ENCODE peak calls at places on chromosomes 4 and X, in five cellular contexts. Q is tibial nerve, O is A549, S is stomach, Y is K562. L is an unnamed sample.

GRCh38 chrX:123219916-123220315 is 35.8 kb downstream of the GRIA3 start:
- DNase-seq in Y (no peak), Q (no peak), O (no peak), S (no peak), L (no peak)

GRCh38 chr4:74109116-74109791 is 10.3 kb upstream of the CXCL2 start:
- DNase-seq in Q (peak; percentile 50), S (no peak), O (peak; percentile 64), Y (no peak), L (no peak)

GRCh38 chr4:174714393-174715211 is 114.4 kb downstream of the GLRA3 start:
- DNase-seq in S (peak; percentile 36), Q (peak; percentile 17), O (peak; percentile 36), Y (peak; percentile 70), L (no peak)

GRCh38 chr4:155629183-155629825 is 37.3 kb upstream of the GUCY1A1 start:
- DNase-seq in Q (no peak), S (no peak), O (no peak), Y (no peak), L (no peak)

GRCh38 chrX:72128881-72129280 is 2.8 kb downstream of the RTL5 start:
- DNase-seq in Y (no peak), S (no peak), Q (no peak), O (peak; percentile 23), L (no peak)

GRCh38 chr4:76989391-76990061 is 40.0 kb downstream of the SEPTIN11 start:
- DNase-seq in S (no peak), Y (no peak), O (no peak), Q (no peak), L (no peak)

GRCh38 chr4:165398570-165398969 is 19.8 kb downstream of the CPE start:
- DNase-seq in Q (no peak), S (no peak), O (peak; percentile 9), Y (peak; percentile 20), L (no peak)

GRCh38 chrX:110178179-110178865 is 139.6 kb downstream of the AMMECR1 start:
- DNase-seq in Q (no peak), O (no peak), Y (peak; percentile 39), S (peak; percentile 63), L (no peak)

DNA sequence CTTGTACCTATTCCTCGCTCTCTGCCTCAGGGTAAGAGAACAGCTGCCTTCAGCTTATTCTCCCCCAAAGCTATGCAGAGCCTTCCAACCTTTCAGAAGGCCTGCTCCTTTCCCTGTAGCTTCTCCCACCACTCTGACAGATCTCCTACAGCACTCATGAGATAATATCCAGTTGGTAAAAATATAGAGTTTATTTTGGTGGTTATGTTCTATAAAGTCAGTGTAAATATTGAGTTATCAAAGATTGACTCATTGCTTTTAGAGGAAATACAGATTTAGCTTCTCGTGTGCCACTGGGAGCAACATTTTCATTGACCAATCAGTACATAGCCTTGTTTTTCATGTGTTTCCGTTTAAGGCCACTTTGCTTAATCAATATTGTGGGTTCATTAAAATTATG is 216.2 kb upstream of the TECRL start:
- DNase-seq in S (no peak), O (no peak), Q (no peak), Y (no peak), L (no peak)
- TF ChIP-seq POLR2A in S (no peak), O (no peak), Q (no peak), Y (no peak), L (no peak)

GRCh38 chrX:49043220-49043986 is at the start of gene TFE3:
- DNase-seq in S (peak; percentile 98), Q (peak; percentile 97), Y (peak; percentile 89), O (peak; percentile 91), L (peak; percentile 99)
- TF ChIP-seq POLR2A in S (no peak), Q (peak; percentile 44), Y (no peak), O (peak; percentile 31), L (no peak)

GRCh38 chrX:102155806-102156179 is at the start of gene BEX5:
- DNase-seq in S (peak; percentile 72), Q (no peak), Y (peak; percentile 18), O (no peak), L (peak; percentile 87)
- TF ChIP-seq POLR2A in S (no peak), Q (no peak), Y (no peak), O (no peak), L (no peak)

GRCh38 chr4:122875949-122876348 is 46.4 kb downstream of the NUDT6 start:
- DNase-seq in Q (no peak), Y (no peak), S (no peak), O (no peak), L (no peak)

GRCh38 chr4:122873146-122873545 is 46.5 kb downstream of the FGF2 start:
- DNase-seq in Q (no peak), S (no peak), Y (no peak), O (no peak), L (no peak)

GRCh38 chr4:122876456-122876855 is 45.9 kb downstream of the NUDT6 start:
- DNase-seq in Q (no peak), Y (no peak), S (no peak), O (no peak), L (no peak)

GRCh38 chr4:122874194-122874593 is 47.6 kb downstream of the FGF2 start:
- DNase-seq in O (no peak), S (no peak), Y (no peak), Q (no peak), L (no peak)

DNA sequence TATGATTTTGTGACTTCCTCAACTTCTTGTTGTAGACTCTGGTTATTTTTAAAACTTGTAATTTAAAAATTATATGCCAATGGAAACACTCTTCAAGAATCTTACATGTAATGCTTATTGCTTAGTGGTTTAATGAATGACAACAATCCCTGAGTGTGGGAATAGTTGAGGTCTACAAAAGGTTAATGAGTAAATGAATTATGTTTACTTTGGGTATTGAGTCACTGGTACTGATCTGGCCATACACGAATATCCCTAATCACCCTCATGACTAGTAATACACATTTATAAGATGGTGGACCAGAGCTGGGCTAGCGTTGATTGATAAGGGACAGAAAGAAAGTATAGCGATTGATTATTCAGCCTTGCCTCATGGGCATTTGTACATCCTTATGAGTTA is 47.1 kb downstream of the FGF2 start:
- DNase-seq in Y (no peak), S (no peak), O (peak; percentile 51), Q (no peak), L (no peak)
- TF ChIP-seq POLR2A in Y (no peak), S (no peak), O (no peak), Q (no peak), L (no peak)

GRCh38 chr4:98905834-98906233 is 23.1 kb downstream of the EIF4E start:
- DNase-seq in Y (no peak), Q (no peak), O (no peak), S (no peak), L (no peak)

GRCh38 chr4:98905297-98905696 is 23.6 kb downstream of the EIF4E start:
- DNase-seq in Q (no peak), Y (no peak), S (no peak), O (no peak), L (no peak)

GRCh38 chr4:98899277-98899676 is 29.7 kb downstream of the EIF4E start:
- DNase-seq in Q (no peak), O (no peak), S (no peak), Y (no peak), L (no peak)

GRCh38 chr4:98903963-98904362 is 25.0 kb downstream of the EIF4E start:
- DNase-seq in Q (no peak), Y (no peak), O (no peak), S (no peak), L (no peak)

DNA sequence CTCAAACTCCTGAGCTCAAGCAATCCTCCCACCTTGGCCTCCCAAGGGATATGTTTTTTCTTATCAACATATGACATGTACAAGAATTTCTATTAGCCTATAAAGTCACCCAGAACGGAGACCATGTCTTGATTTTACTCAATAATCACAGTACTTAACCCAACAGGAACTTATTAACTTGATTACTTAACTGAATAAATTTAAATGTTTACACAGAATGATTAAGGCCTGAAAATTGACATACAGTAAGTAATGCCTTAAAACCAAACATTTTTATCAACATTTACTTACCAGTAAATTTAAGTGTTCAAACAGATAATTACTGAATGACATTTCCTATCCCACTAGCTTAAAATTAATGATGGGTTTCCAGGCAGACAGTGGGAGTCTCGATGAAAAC is 25.4 kb downstream of the EIF4E start:
- DNase-seq in S (no peak), O (no peak), Y (no peak), Q (no peak), L (no peak)
- TF ChIP-seq POLR2A in S (no peak), O (no peak), Y (no peak), Q (no peak), L (no peak)

GRCh38 chr4:112315446-112315845 is 18.3 kb downstream of the ALPK1 start:
- DNase-seq in Y (no peak), Q (no peak), S (no peak), O (no peak), L (no peak)

GRCh38 chr4:112321768-112322684 is 24.9 kb downstream of the ALPK1 start:
- DNase-seq in S (peak; percentile 73), Q (peak; percentile 86), O (peak; percentile 5), Y (peak; percentile 59), L (peak; percentile 87)

GRCh38 chr4:112316333-112316732 is 19.2 kb downstream of the ALPK1 start:
- DNase-seq in O (no peak), Y (no peak), S (no peak), Q (no peak), L (no peak)

GRCh38 chr4:112322866-112323265 is 25.7 kb downstream of the ALPK1 start:
- DNase-seq in Y (no peak), Q (no peak), S (no peak), O (no peak), L (no peak)

GRCh38 chr4:112318239-112319142 is 21.3 kb downstream of the ALPK1 start:
- DNase-seq in S (no peak), Y (no peak), Q (no peak), O (no peak), L (no peak)
- TF ChIP-seq POLR2A in S (no peak), Y (no peak), Q (no peak), O (no peak), L (no peak)

DNA sequence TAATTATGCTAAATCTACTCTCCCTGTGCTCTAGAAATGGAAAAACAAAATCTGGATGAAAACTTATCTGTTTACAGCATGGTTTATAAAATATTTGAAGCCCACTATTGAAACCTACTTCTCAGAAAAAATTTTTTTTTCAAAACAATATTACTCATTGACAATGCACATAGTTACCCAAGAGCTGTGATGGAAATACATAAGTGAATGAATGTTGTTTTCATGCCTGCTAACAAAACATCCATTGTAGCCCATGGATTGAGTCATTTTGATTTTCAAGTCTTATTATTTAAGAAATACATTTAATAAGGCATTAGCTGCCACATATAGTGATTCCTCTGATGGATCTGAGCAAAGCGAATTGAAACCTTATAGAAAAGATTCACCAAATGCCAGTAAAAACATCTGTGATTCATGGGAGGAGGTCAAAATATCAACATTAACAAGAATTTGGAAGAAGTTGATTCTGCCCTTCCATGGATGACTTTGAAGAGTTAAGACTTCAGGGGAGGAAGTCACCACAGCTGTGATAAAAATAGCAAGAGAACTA is 144.7 kb upstream of the HHIP start:
- DNase-seq in Q (no peak), Y (no peak), S (no peak), O (no peak), L (no peak)
- TF ChIP-seq POLR2A in Q (no peak), Y (no peak), S (no peak), O (no peak), L (no peak)

GRCh38 chr4:69099910-69100309 is 3.6 kb downstream of the UGT2B7 start:
- DNase-seq in Y (no peak), Q (no peak), S (no peak), O (no peak), L (no peak)

GRCh38 chr4:69104719-69105275 is 8.5 kb downstream of the UGT2B7 start:
- DNase-seq in Q (no peak), O (no peak), S (no peak), Y (no peak), L (no peak)
- TF ChIP-seq POLR2A in Q (no peak), O (no peak), S (no peak), Y (no peak), L (no peak)

GRCh38 chrX:104929324-104929723 is 291.2 kb downstream of the TEX13A start:
- DNase-seq in O (no peak), Q (no peak), S (no peak), Y (no peak), L (no peak)
- TF ChIP-seq POLR2A in O (no peak), Q (no peak), S (no peak), Y (no peak), L (no peak)

L was measured in lower leg skin.